ENCODE peak calls at places on chromosome 22, in seven cellular contexts. One of them, this sample, is unnamed.
A peak's percentile ranks its signal among the peaks of the same experiment; 100 is the strongest.

GRCh38 chr22:38927033-38927789 is 30.2 kb upstream of the APOBEC3A start:
- DNase-seq in bronchial epithelial cell: peak; percentile 27
- DNase-seq in nephron progenitor cell: peak; percentile 80
- DNase-seq in anterior cingulate cortex: peak; percentile 51
- DNase-seq in stimulated activated CD4-positive, alpha-beta T cell treated with anti-CD3 and anti-CD28 coated beads, Interleukin-4, amount 100 ng/mL, for 24 hours: peak; percentile 58
- DNase-seq in psoas muscle: peak; percentile 77
- DNase-seq in neuronal stem cell: peak; percentile 59
- DNase-seq in this sample: no peak

GRCh38 chr22:36546092-36546804 is 17.3 kb upstream of the EIF3D start:
- DNase-seq in bronchial epithelial cell: peak; percentile 23
- DNase-seq in nephron progenitor cell: peak; percentile 67
- DNase-seq in anterior cingulate cortex: peak; percentile 9
- DNase-seq in stimulated activated CD4-positive, alpha-beta T cell treated with anti-CD3 and anti-CD28 coated beads, Interleukin-4, amount 100 ng/mL, for 24 hours: peak; percentile 30
- DNase-seq in psoas muscle: peak; percentile 32
- DNase-seq in neuronal stem cell: peak; percentile 63
- DNase-seq in this sample: peak; percentile 69

GRCh38 chr22:49036513-49036912 is 791.2 kb downstream of the BRD1 start:
- DNase-seq in bronchial epithelial cell: no peak
- DNase-seq in nephron progenitor cell: no peak
- DNase-seq in anterior cingulate cortex: no peak
- DNase-seq in stimulated activated CD4-positive, alpha-beta T cell treated with anti-CD3 and anti-CD28 coated beads, Interleukin-4, amount 100 ng/mL, for 24 hours: no peak
- DNase-seq in psoas muscle: no peak
- DNase-seq in neuronal stem cell: no peak
- DNase-seq in this sample: no peak

GRCh38 chr22:19799322-19800190 is 39.0 kb downstream of the TBX1 start:
- DNase-seq in bronchial epithelial cell: no peak
- DNase-seq in nephron progenitor cell: peak; percentile 45
- DNase-seq in anterior cingulate cortex: no peak
- DNase-seq in stimulated activated CD4-positive, alpha-beta T cell treated with anti-CD3 and anti-CD28 coated beads, Interleukin-4, amount 100 ng/mL, for 24 hours: no peak
- DNase-seq in psoas muscle: peak; percentile 88
- DNase-seq in neuronal stem cell: no peak
- DNase-seq in this sample: no peak

GRCh38 chr22:19352217-19352616 is 60.7 kb upstream of the CLTCL1 start:
- DNase-seq in bronchial epithelial cell: no peak
- DNase-seq in nephron progenitor cell: no peak
- DNase-seq in anterior cingulate cortex: no peak
- DNase-seq in stimulated activated CD4-positive, alpha-beta T cell treated with anti-CD3 and anti-CD28 coated beads, Interleukin-4, amount 100 ng/mL, for 24 hours: no peak
- DNase-seq in psoas muscle: no peak
- DNase-seq in neuronal stem cell: no peak
- DNase-seq in this sample: no peak

GRCh38 chr22:45977003-45977395 is at the start of gene WNT7B:
- DNase-seq in bronchial epithelial cell: peak; percentile 67
- DNase-seq in nephron progenitor cell: no peak
- DNase-seq in anterior cingulate cortex: no peak
- DNase-seq in stimulated activated CD4-positive, alpha-beta T cell treated with anti-CD3 and anti-CD28 coated beads, Interleukin-4, amount 100 ng/mL, for 24 hours: no peak
- DNase-seq in psoas muscle: no peak
- DNase-seq in neuronal stem cell: no peak
- DNase-seq in this sample: no peak

GRCh38 chr22:39179401-39179827 is 26.9 kb upstream of the CBX7 start:
- DNase-seq in bronchial epithelial cell: no peak
- DNase-seq in nephron progenitor cell: peak; percentile 18
- DNase-seq in anterior cingulate cortex: no peak
- DNase-seq in stimulated activated CD4-positive, alpha-beta T cell treated with anti-CD3 and anti-CD28 coated beads, Interleukin-4, amount 100 ng/mL, for 24 hours: no peak
- DNase-seq in psoas muscle: no peak
- DNase-seq in neuronal stem cell: no peak
- DNase-seq in this sample: no peak

GRCh38 chr22:22576244-22576988 is 17.4 kb upstream of the PRAME start:
- DNase-seq in bronchial epithelial cell: peak; percentile 17
- DNase-seq in nephron progenitor cell: peak; percentile 80
- DNase-seq in anterior cingulate cortex: peak; percentile 3
- DNase-seq in stimulated activated CD4-positive, alpha-beta T cell treated with anti-CD3 and anti-CD28 coated beads, Interleukin-4, amount 100 ng/mL, for 24 hours: peak; percentile 44
- DNase-seq in psoas muscle: peak; percentile 43
- DNase-seq in neuronal stem cell: peak; percentile 43
- DNase-seq in this sample: peak; percentile 71

GRCh38 chr22:38657248-38657909 is 941 bp downstream of the CBY1 start:
- DNase-seq in bronchial epithelial cell: peak; percentile 13
- DNase-seq in nephron progenitor cell: peak; percentile 28
- DNase-seq in anterior cingulate cortex: no peak
- DNase-seq in stimulated activated CD4-positive, alpha-beta T cell treated with anti-CD3 and anti-CD28 coated beads, Interleukin-4, amount 100 ng/mL, for 24 hours: peak; percentile 44
- DNase-seq in psoas muscle: no peak
- DNase-seq in neuronal stem cell: no peak
- DNase-seq in this sample: peak; percentile 34

GRCh38 chr22:24201681-24202590 is 20.6 kb downstream of the SUSD2 start:
- DNase-seq in bronchial epithelial cell: peak; percentile 36
- DNase-seq in nephron progenitor cell: no peak
- DNase-seq in anterior cingulate cortex: no peak
- DNase-seq in stimulated activated CD4-positive, alpha-beta T cell treated with anti-CD3 and anti-CD28 coated beads, Interleukin-4, amount 100 ng/mL, for 24 hours: no peak
- DNase-seq in psoas muscle: no peak
- DNase-seq in neuronal stem cell: no peak
- DNase-seq in this sample: no peak

GRCh38 chr22:38832005-38832978 is 11.5 kb downstream of the NPTXR start:
- DNase-seq in bronchial epithelial cell: no peak
- DNase-seq in nephron progenitor cell: no peak
- DNase-seq in anterior cingulate cortex: no peak
- DNase-seq in stimulated activated CD4-positive, alpha-beta T cell treated with anti-CD3 and anti-CD28 coated beads, Interleukin-4, amount 100 ng/mL, for 24 hours: no peak
- DNase-seq in psoas muscle: no peak
- DNase-seq in neuronal stem cell: no peak
- DNase-seq in this sample: no peak

GRCh38 chr22:39545310-39546063 is 12.9 kb upstream of the RPS19BP1 start:
- DNase-seq in bronchial epithelial cell: no peak
- DNase-seq in nephron progenitor cell: peak; percentile 96
- DNase-seq in anterior cingulate cortex: no peak
- DNase-seq in stimulated activated CD4-positive, alpha-beta T cell treated with anti-CD3 and anti-CD28 coated beads, Interleukin-4, amount 100 ng/mL, for 24 hours: peak; percentile 71
- DNase-seq in psoas muscle: peak; percentile 41
- DNase-seq in neuronal stem cell: peak; percentile 73
- DNase-seq in this sample: peak; percentile 69

GRCh38 chr22:27970596-27971220 is 51.7 kb upstream of the PITPNB start:
- DNase-seq in bronchial epithelial cell: no peak
- DNase-seq in nephron progenitor cell: no peak
- DNase-seq in anterior cingulate cortex: no peak
- DNase-seq in stimulated activated CD4-positive, alpha-beta T cell treated with anti-CD3 and anti-CD28 coated beads, Interleukin-4, amount 100 ng/mL, for 24 hours: no peak
- DNase-seq in psoas muscle: no peak
- DNase-seq in neuronal stem cell: no peak
- DNase-seq in this sample: no peak

GRCh38 chr22:49305215-49305965 is 522.3 kb downstream of the BRD1 start:
- DNase-seq in bronchial epithelial cell: no peak
- DNase-seq in nephron progenitor cell: peak; percentile 97
- DNase-seq in anterior cingulate cortex: peak; percentile 76
- DNase-seq in stimulated activated CD4-positive, alpha-beta T cell treated with anti-CD3 and anti-CD28 coated beads, Interleukin-4, amount 100 ng/mL, for 24 hours: peak; percentile 56
- DNase-seq in psoas muscle: peak; percentile 41
- DNase-seq in neuronal stem cell: peak; percentile 78
- DNase-seq in this sample: peak; percentile 90

GRCh38 chr22:19991645-19992451 is 24.8 kb downstream of the ARVCF start:
- DNase-seq in bronchial epithelial cell: no peak
- DNase-seq in nephron progenitor cell: no peak
- DNase-seq in anterior cingulate cortex: no peak
- DNase-seq in stimulated activated CD4-positive, alpha-beta T cell treated with anti-CD3 and anti-CD28 coated beads, Interleukin-4, amount 100 ng/mL, for 24 hours: no peak
- DNase-seq in psoas muscle: peak; percentile 28
- DNase-seq in neuronal stem cell: no peak
- DNase-seq in this sample: no peak

GRCh38 chr22:50085211-50085999 is at the start of gene MLC1:
- DNase-seq in bronchial epithelial cell: no peak
- DNase-seq in nephron progenitor cell: no peak
- DNase-seq in anterior cingulate cortex: no peak
- DNase-seq in stimulated activated CD4-positive, alpha-beta T cell treated with anti-CD3 and anti-CD28 coated beads, Interleukin-4, amount 100 ng/mL, for 24 hours: no peak
- DNase-seq in psoas muscle: no peak
- DNase-seq in neuronal stem cell: no peak
- DNase-seq in this sample: no peak

GRCh38 chr22:38074181-38075104 is 9.5 kb downstream of the SLC16A8 start:
- DNase-seq in bronchial epithelial cell: no peak
- DNase-seq in nephron progenitor cell: peak; percentile 70
- DNase-seq in anterior cingulate cortex: no peak
- DNase-seq in stimulated activated CD4-positive, alpha-beta T cell treated with anti-CD3 and anti-CD28 coated beads, Interleukin-4, amount 100 ng/mL, for 24 hours: no peak
- DNase-seq in psoas muscle: peak; percentile 22
- DNase-seq in neuronal stem cell: no peak
- DNase-seq in this sample: no peak

GRCh38 chr22:46367707-46368191 is 32.2 kb downstream of the TRMU start:
- DNase-seq in bronchial epithelial cell: peak; percentile 56
- DNase-seq in nephron progenitor cell: peak; percentile 79
- DNase-seq in anterior cingulate cortex: no peak
- DNase-seq in stimulated activated CD4-positive, alpha-beta T cell treated with anti-CD3 and anti-CD28 coated beads, Interleukin-4, amount 100 ng/mL, for 24 hours: peak; percentile 70
- DNase-seq in psoas muscle: peak; percentile 69
- DNase-seq in neuronal stem cell: peak; percentile 48
- DNase-seq in this sample: peak; percentile 98

GRCh38 chr22:27088026-27088425 is 430.6 kb downstream of the MIAT start:
- DNase-seq in bronchial epithelial cell: no peak
- DNase-seq in nephron progenitor cell: no peak
- DNase-seq in anterior cingulate cortex: no peak
- DNase-seq in stimulated activated CD4-positive, alpha-beta T cell treated with anti-CD3 and anti-CD28 coated beads, Interleukin-4, amount 100 ng/mL, for 24 hours: no peak
- DNase-seq in psoas muscle: no peak
- DNase-seq in neuronal stem cell: no peak
- DNase-seq in this sample: no peak

GRCh38 chr22:44839061-44839460 is 86.7 kb downstream of the ARHGAP8 start:
- DNase-seq in bronchial epithelial cell: no peak
- DNase-seq in nephron progenitor cell: no peak
- DNase-seq in anterior cingulate cortex: no peak
- DNase-seq in stimulated activated CD4-positive, alpha-beta T cell treated with anti-CD3 and anti-CD28 coated beads, Interleukin-4, amount 100 ng/mL, for 24 hours: no peak
- DNase-seq in psoas muscle: no peak
- DNase-seq in neuronal stem cell: no peak
- DNase-seq in this sample: no peak

GRCh38 chr22:46971141-46971775 is 208.8 kb downstream of the TBC1D22A start:
- DNase-seq in bronchial epithelial cell: no peak
- DNase-seq in nephron progenitor cell: peak; percentile 49
- DNase-seq in anterior cingulate cortex: no peak
- DNase-seq in stimulated activated CD4-positive, alpha-beta T cell treated with anti-CD3 and anti-CD28 coated beads, Interleukin-4, amount 100 ng/mL, for 24 hours: no peak
- DNase-seq in psoas muscle: no peak
- DNase-seq in neuronal stem cell: no peak
- DNase-seq in this sample: no peak

GRCh38 chr22:49091451-49091850 is 736.2 kb downstream of the BRD1 start:
- DNase-seq in bronchial epithelial cell: no peak
- DNase-seq in nephron progenitor cell: no peak
- DNase-seq in anterior cingulate cortex: no peak
- DNase-seq in stimulated activated CD4-positive, alpha-beta T cell treated with anti-CD3 and anti-CD28 coated beads, Interleukin-4, amount 100 ng/mL, for 24 hours: no peak
- DNase-seq in psoas muscle: no peak
- DNase-seq in neuronal stem cell: no peak
- DNase-seq in this sample: no peak